ENCODE peak calls at places on chromosome 19, in five cellular contexts. S is neural progenitor cell, K is Kasumi-1, H is cardiac muscle cell, Y is brain microvascular endothelial cell. F is an unnamed sample.

GRCh38 chr19:1856345-1856697 is 7.1 kb downstream of the KLF16 start:
- DNase-seq in Y (no peak), H (no peak), S (no peak), K (no peak), F (no peak)

GRCh38 chr19:18119243-18120105 is 21.9 kb downstream of the MAST3 start:
- DNase-seq in S (no peak), Y (no peak), H (no peak), K (no peak), F (no peak)

GRCh38 chr19:15448778-15449619 is 757 bp downstream of the WIZ start:
- DNase-seq in Y (no peak), H (peak; percentile 39), K (no peak), S (peak; percentile 42), F (no peak)

GRCh38 chr19:16375157-16375935 is 50.7 kb downstream of the KLF2 start:
- DNase-seq in Y (no peak), H (no peak), K (no peak), S (no peak), F (no peak)

GRCh38 chr19:27971071-27971470 is 1241.9 kb downstream of the UQCRFS1 start:
- DNase-seq in H (peak; percentile 32), K (no peak), S (peak; percentile 86), Y (peak; percentile 63), F (no peak)

GRCh38 chr19:8504171-8504570 is 1.7 kb upstream of the PRAM1 start:
- DNase-seq in S (no peak), H (no peak), Y (no peak), K (no peak), F (no peak)

GRCh38 chr19:41991025-41991424 is 3.0 kb downstream of the ATP1A3 start:
- DNase-seq in K (no peak), Y (no peak), H (no peak), S (peak; percentile 21), F (peak; percentile 78)

GRCh38 chr19:2235396-2236284 is 489 bp downstream of the PLEKHJ1 start:
- DNase-seq in Y (no peak), S (peak; percentile 37), K (peak; percentile 11), H (peak; percentile 58), F (peak; percentile 42)

GRCh38 chr19:41570179-41570578 is 5.8 kb upstream of the CEACAM21 start:
- DNase-seq in H (no peak), K (no peak), S (no peak), Y (no peak), F (no peak)

GRCh38 chr19:40687525-40688016 is 2.9 kb downstream of the NUMBL start:
- DNase-seq in K (no peak), Y (peak; percentile 75), H (no peak), S (no peak), F (peak; percentile 87)

GRCh38 chr19:13796301-13797057 is 1.2 kb downstream of the ZSWIM4 start:
- DNase-seq in Y (peak; percentile 88), S (peak; percentile 66), H (no peak), K (peak; percentile 12), F (peak; percentile 76)

GRCh38 chr19:47423203-47423882 is 4.0 kb upstream of the MEIS3 start:
- DNase-seq in S (no peak), Y (no peak), K (no peak), H (no peak), F (no peak)

GRCh38 chr19:56066152-56067023 is 54.7 kb downstream of the ZNF787 start:
- DNase-seq in Y (peak; percentile 34), H (peak; percentile 70), S (peak; percentile 77), K (peak; percentile 58), F (peak; percentile 61)

GRCh38 chr19:29535984-29536508 is 10.3 kb downstream of the VSTM2B start:
- DNase-seq in H (no peak), S (no peak), K (no peak), Y (no peak), F (no peak)

GRCh38 chr19:4487572-4487971 is 15.5 kb downstream of the HDGFL2 start:
- DNase-seq in Y (no peak), H (no peak), K (no peak), S (no peak), F (no peak)

GRCh38 chr19:39277598-39277997 is 9.4 kb downstream of the IFNL2 start:
- DNase-seq in S (no peak), K (no peak), Y (peak; percentile 3), H (no peak), F (no peak)

GRCh38 chr19:38684078-38684861 is 36.8 kb downstream of the ACTN4 start:
- DNase-seq in Y (peak; percentile 70), S (no peak), H (no peak), K (no peak), F (peak; percentile 52)

GRCh38 chr19:32373614-32374295 is 28.3 kb downstream of the ZNF507 start:
- DNase-seq in H (peak; percentile 29), K (no peak), S (no peak), Y (peak; percentile 100), F (no peak)

GRCh38 chr19:33193864-33194362 is at the start of gene LRP3:
- DNase-seq in Y (no peak), K (peak; percentile 11), H (peak; percentile 84), S (peak; percentile 84), F (peak; percentile 60)

GRCh38 chr19:12703056-12703455 is 6.6 kb upstream of the FBXW9 start:
- DNase-seq in K (peak; percentile 44), H (peak; percentile 44), Y (no peak), S (peak; percentile 91), F (no peak)

GRCh38 chr19:4807188-4807587 is 15.7 kb downstream of the FEM1A start:
- DNase-seq in Y (no peak), S (no peak), K (peak; percentile 64), H (no peak), F (no peak)

GRCh38 chr19:45016388-45017314 is 15.4 kb downstream of the RELB start:
- DNase-seq in H (peak; percentile 70), K (peak; percentile 82), S (peak; percentile 79), Y (peak; percentile 40), F (peak; percentile 40)

GRCh38 chr19:2290441-2291184 is 8.6 kb upstream of the PEAK3 start:
- DNase-seq in S (peak; percentile 50), K (no peak), H (no peak), Y (no peak), F (no peak)

GRCh38 chr19:3041756-3042517 is 12.9 kb upstream of the TLE2 start:
- DNase-seq in H (peak; percentile 28), S (peak; percentile 56), Y (no peak), K (no peak), F (no peak)

GRCh38 chr19:33175886-33176669 is 18.1 kb upstream of the LRP3 start:
- DNase-seq in Y (no peak), S (peak; percentile 58), K (peak; percentile 35), H (peak; percentile 56), F (no peak)

GRCh38 chr19:47600246-47601179 is 8.4 kb upstream of the BICRA start:
- DNase-seq in K (peak; percentile 96), Y (peak; percentile 99), H (peak; percentile 100), S (peak; percentile 100), F (peak; percentile 100)

GRCh38 chr19:47561440-47562045 is 11.4 kb downstream of the ZNF541 start:
- DNase-seq in K (no peak), S (no peak), H (no peak), Y (no peak), F (no peak)

GRCh38 chr19:54393381-54393780 is 21.9 kb upstream of the TTYH1 start:
- DNase-seq in H (no peak), K (no peak), S (no peak), Y (no peak), F (no peak)

GRCh38 chr19:1295169-1296012 is 9.7 kb downstream of the EFNA2 start:
- DNase-seq in K (no peak), H (peak; percentile 36), S (peak; percentile 39), Y (no peak), F (no peak)

GRCh38 chr19:45150731-45151725 is 9.8 kb downstream of the NKPD1 start:
- DNase-seq in S (no peak), Y (no peak), K (no peak), H (no peak), F (no peak)

GRCh38 chr19:1748703-1749341 is 4.5 kb upstream of the ONECUT3 start:
- DNase-seq in Y (no peak), H (no peak), K (no peak), S (no peak), F (no peak)

GRCh38 chr19:45385392-45386221 is 15.2 kb upstream of the ERCC2 start:
- DNase-seq in K (no peak), Y (no peak), S (peak; percentile 19), H (no peak), F (no peak)

GRCh38 chr19:42069619-42070293 is at the start of gene GRIK5:
- DNase-seq in H (peak; percentile 54), K (peak; percentile 11), Y (no peak), S (peak; percentile 65), F (no peak)

F was measured in left ventricle myocardium inferior.